ENCODE peak calls at places on chromosomes 12 and 14, in six cellular contexts. One of them, this sample, is unnamed.
A peak's percentile ranks its signal among the peaks of the same experiment; 100 is the strongest.

GRCh38 chr12:56987551-56988053 is 18.7 kb downstream of the ZBTB39 start:
- DNase-seq in left lobe of liver: peak; percentile 86
- DNase-seq in natural killer cell: peak; percentile 67
- DNase-seq in germinal center: peak; percentile 78
- DNase-seq in anterior cingulate cortex: peak; percentile 71
- DNase-seq in IMR-90: peak; percentile 65
- DNase-seq in this sample: peak; percentile 86

GRCh38 chr14:47438650-47439140 is 236.7 kb downstream of the MDGA2 start:
- DNase-seq in IMR-90: no peak
- DNase-seq in natural killer cell: no peak
- DNase-seq in anterior cingulate cortex: peak; percentile 24
- DNase-seq in germinal center: no peak
- DNase-seq in left lobe of liver: no peak
- DNase-seq in this sample: no peak

GRCh38 chr14:101070540-101071492 is 167.3 kb upstream of the RTL1 start:
- DNase-seq in left lobe of liver: peak; percentile 24
- DNase-seq in IMR-90: no peak
- DNase-seq in germinal center: no peak
- DNase-seq in natural killer cell: peak; percentile 1
- DNase-seq in anterior cingulate cortex: no peak
- DNase-seq in this sample: no peak

GRCh38 chr12:51318846-51319570 is 5.0 kb downstream of the BIN2 start:
- DNase-seq in IMR-90: no peak
- DNase-seq in germinal center: no peak
- DNase-seq in anterior cingulate cortex: no peak
- DNase-seq in natural killer cell: peak; percentile 35
- DNase-seq in left lobe of liver: no peak
- DNase-seq in this sample: no peak

GRCh38 chr14:76546426-76547221 is 170.7 kb downstream of the ESRRB start:
- DNase-seq in left lobe of liver: no peak
- DNase-seq in natural killer cell: no peak
- DNase-seq in germinal center: peak; percentile 18
- DNase-seq in anterior cingulate cortex: no peak
- DNase-seq in IMR-90: no peak
- DNase-seq in this sample: no peak

GRCh38 chr14:36655963-36656768 is 5.5 kb upstream of the PAX9 start:
- DNase-seq in germinal center: peak; percentile 38
- DNase-seq in anterior cingulate cortex: no peak
- DNase-seq in natural killer cell: no peak
- DNase-seq in IMR-90: no peak
- DNase-seq in left lobe of liver: no peak
- DNase-seq in this sample: no peak

GRCh38 chr12:53052419-53053222 is 2.8 kb downstream of the TNS2 start:
- DNase-seq in anterior cingulate cortex: peak; percentile 85
- DNase-seq in natural killer cell: no peak
- DNase-seq in left lobe of liver: peak; percentile 95
- DNase-seq in IMR-90: peak; percentile 85
- DNase-seq in germinal center: no peak
- DNase-seq in this sample: peak; percentile 84

GRCh38 chr14:101442451-101442850 is 118.8 kb upstream of the DIO3 start:
- DNase-seq in natural killer cell: peak; percentile 48
- DNase-seq in germinal center: no peak
- DNase-seq in anterior cingulate cortex: no peak
- DNase-seq in left lobe of liver: no peak
- DNase-seq in IMR-90: no peak
- DNase-seq in this sample: no peak

GRCh38 chr14:68131907-68132306 is 312.3 kb downstream of the RAD51B start:
- DNase-seq in germinal center: no peak
- DNase-seq in left lobe of liver: no peak
- DNase-seq in IMR-90: no peak
- DNase-seq in natural killer cell: no peak
- DNase-seq in anterior cingulate cortex: no peak
- DNase-seq in this sample: no peak

GRCh38 chr14:59310644-59311043 is 122.2 kb downstream of the DAAM1 start:
- DNase-seq in anterior cingulate cortex: no peak
- DNase-seq in IMR-90: no peak
- DNase-seq in left lobe of liver: no peak
- DNase-seq in germinal center: no peak
- DNase-seq in natural killer cell: no peak
- DNase-seq in this sample: no peak

GRCh38 chr12:107822356-107822755 is 47.9 kb downstream of the ASCL4 start:
- DNase-seq in germinal center: no peak
- DNase-seq in anterior cingulate cortex: no peak
- DNase-seq in natural killer cell: no peak
- DNase-seq in left lobe of liver: no peak
- DNase-seq in IMR-90: no peak
- DNase-seq in this sample: no peak

GRCh38 chr14:77760381-77761204 is at the start of gene SNW1:
- DNase-seq in germinal center: peak; percentile 93
- DNase-seq in IMR-90: peak; percentile 95
- DNase-seq in left lobe of liver: peak; percentile 93
- DNase-seq in natural killer cell: peak; percentile 81
- DNase-seq in anterior cingulate cortex: peak; percentile 89
- DNase-seq in this sample: peak; percentile 91

GRCh38 chr12:132952371-132953162 is 3.5 kb downstream of the ZNF605 start:
- DNase-seq in left lobe of liver: no peak
- DNase-seq in germinal center: no peak
- DNase-seq in anterior cingulate cortex: no peak
- DNase-seq in IMR-90: no peak
- DNase-seq in natural killer cell: no peak
- DNase-seq in this sample: no peak

GRCh38 chr12:76240281-76240680 is 107.9 kb downstream of the BBS10 start:
- DNase-seq in natural killer cell: no peak
- DNase-seq in germinal center: no peak
- DNase-seq in anterior cingulate cortex: no peak
- DNase-seq in IMR-90: no peak
- DNase-seq in left lobe of liver: peak; percentile 80
- DNase-seq in this sample: no peak

GRCh38 chr12:42482820-42483533 is 106.6 kb downstream of the PRICKLE1 start:
- DNase-seq in natural killer cell: peak; percentile 39
- DNase-seq in anterior cingulate cortex: peak; percentile 56
- DNase-seq in IMR-90: peak; percentile 65
- DNase-seq in germinal center: peak; percentile 80
- DNase-seq in left lobe of liver: peak; percentile 66
- DNase-seq in this sample: no peak

GRCh38 chr14:67516679-67517078 is 16.4 kb upstream of the PLEKHH1 start:
- DNase-seq in natural killer cell: no peak
- DNase-seq in anterior cingulate cortex: no peak
- DNase-seq in germinal center: no peak
- DNase-seq in IMR-90: no peak
- DNase-seq in left lobe of liver: no peak
- DNase-seq in this sample: no peak

GRCh38 chr12:5840900-5841299 is 104.2 kb downstream of the ANO2 start:
- DNase-seq in left lobe of liver: no peak
- DNase-seq in natural killer cell: no peak
- DNase-seq in germinal center: no peak
- DNase-seq in anterior cingulate cortex: no peak
- DNase-seq in IMR-90: no peak
- DNase-seq in this sample: no peak

GRCh38 chr14:35814371-35815005 is 5.4 kb upstream of the RALGAPA1 start:
- DNase-seq in germinal center: peak; percentile 39
- DNase-seq in IMR-90: peak; percentile 40
- DNase-seq in anterior cingulate cortex: no peak
- DNase-seq in left lobe of liver: peak; percentile 59
- DNase-seq in natural killer cell: peak; percentile 64
- DNase-seq in this sample: peak; percentile 54

GRCh38 chr14:68979021-68979721 is at the start of gene ACTN1:
- DNase-seq in germinal center: peak; percentile 34
- DNase-seq in IMR-90: peak; percentile 97
- DNase-seq in left lobe of liver: peak; percentile 97
- DNase-seq in anterior cingulate cortex: peak; percentile 86
- DNase-seq in natural killer cell: peak; percentile 28
- DNase-seq in this sample: peak; percentile 78

GRCh38 chr12:46269429-46270241 is 792 bp upstream of the SLC38A1 start:
- DNase-seq in anterior cingulate cortex: peak; percentile 59
- DNase-seq in natural killer cell: peak; percentile 37
- DNase-seq in germinal center: peak; percentile 67
- DNase-seq in left lobe of liver: no peak
- DNase-seq in IMR-90: no peak
- DNase-seq in this sample: no peak

GRCh38 chr12:94614288-94614721 is 36.1 kb downstream of the TMCC3 start:
- DNase-seq in natural killer cell: no peak
- DNase-seq in germinal center: no peak
- DNase-seq in left lobe of liver: no peak
- DNase-seq in anterior cingulate cortex: no peak
- DNase-seq in IMR-90: no peak
- DNase-seq in this sample: no peak

GRCh38 chr12:113683566-113683965 is 211.9 kb upstream of the LHX5 start:
- DNase-seq in anterior cingulate cortex: no peak
- DNase-seq in IMR-90: no peak
- DNase-seq in left lobe of liver: no peak
- DNase-seq in natural killer cell: no peak
- DNase-seq in germinal center: no peak
- DNase-seq in this sample: no peak